ENCODE peak calls at places on chromosomes 11 and 22, in nine cellular contexts. M is heart left ventricle, N is prostate gland, T is sigmoid colon, V is adrenal gland, P is tibial nerve, Z is stomach, B is esophagus squamous epithelium, R is K562. D is an unnamed sample.
A peak's percentile ranks its signal among the peaks of the same experiment; 100 is the strongest.

GRCh38 chr11:396511-396947 is 2.5 kb downstream of the PKP3 start:
- DNase-seq in M (no peak), N (no peak), T (no peak), V (no peak), P (no peak), Z (no peak), B (no peak), R (no peak), D (peak; percentile 91)

GRCh38 chr22:43236401-43237166 is 49.6 kb upstream of the TTLL12 start:
- DNase-seq in M (peak; percentile 78), N (no peak), T (no peak), V (peak; percentile 94), P (no peak), Z (peak; percentile 66), B (no peak), R (no peak), D (no peak)

GRCh38 chr11:32396331-32396730 is 39.0 kb downstream of the WT1 start:
- DNase-seq in M (no peak), N (no peak), T (no peak), V (no peak), P (no peak), Z (no peak), B (no peak), R (no peak), D (no peak)

GRCh38 chr11:21933095-21933494 is 259.8 kb upstream of the ANO5 start:
- DNase-seq in M (no peak), N (no peak), T (no peak), V (no peak), P (no peak), Z (no peak), B (no peak), R (no peak), D (no peak)

GRCh38 chr22:27245056-27245455 is 556.5 kb downstream of the MN1 start:
- DNase-seq in M (no peak), N (no peak), T (no peak), V (no peak), P (no peak), Z (no peak), B (no peak), R (no peak), D (no peak)

GRCh38 chr22:42376721-42377177 is 55.5 kb downstream of the NFAM1 start:
- DNase-seq in M (peak; percentile 49), N (no peak), T (peak; percentile 92), V (peak; percentile 67), P (peak; percentile 73), Z (peak; percentile 29), B (no peak), R (peak; percentile 32), D (no peak)

GRCh38 chr11:88689548-88690240 is 352.2 kb upstream of the CTSC start:
- DNase-seq in M (no peak), N (no peak), T (no peak), V (no peak), P (no peak), Z (peak; percentile 27), B (no peak), R (no peak), D (no peak)

GRCh38 chr11:132590554-132590953 is 941.7 kb downstream of the OPCML start:
- DNase-seq in M (no peak), N (no peak), T (no peak), V (no peak), P (no peak), Z (no peak), B (no peak), R (no peak), D (no peak)

GRCh38 chr22:50312371-50312770 is 4.9 kb upstream of the PLXNB2 start:
- DNase-seq in M (no peak), N (no peak), T (no peak), V (no peak), P (no peak), Z (no peak), B (no peak), R (no peak), D (no peak)

GRCh38 chr22:22881116-22882032 is 6.2 kb upstream of the IGLL5 start:
- DNase-seq in M (no peak), N (no peak), T (no peak), V (no peak), P (no peak), Z (no peak), B (no peak), R (peak; percentile 55), D (no peak)

GRCh38 chr11:13875643-13876042 is 86.9 kb upstream of the SPON1 start:
- DNase-seq in M (no peak), N (no peak), T (no peak), V (no peak), P (no peak), Z (no peak), B (no peak), R (no peak), D (no peak)

GRCh38 chr11:62542750-62543567 is 3.6 kb downstream of the AHNAK start:
- DNase-seq in M (peak; percentile 89), N (peak; percentile 64), T (peak; percentile 94), V (peak; percentile 76), P (peak; percentile 79), Z (peak; percentile 80), B (no peak), R (peak; percentile 83), D (peak; percentile 56)

GRCh38 chr11:118319031-118319814 is 14.7 kb downstream of the CD3E start:
- DNase-seq in M (no peak), N (no peak), T (no peak), V (no peak), P (no peak), Z (no peak), B (no peak), R (no peak), D (no peak)

GRCh38 chr11:17314904-17315426 is 36.6 kb upstream of the NCR3LG1 start:
- DNase-seq in M (no peak), N (no peak), T (no peak), V (no peak), P (no peak), Z (no peak), B (no peak), R (no peak), D (no peak)

GRCh38 chr22:43448048-43448447 is 36.2 kb downstream of the MPPED1 start:
- DNase-seq in M (no peak), N (no peak), T (no peak), V (no peak), P (no peak), Z (no peak), B (no peak), R (no peak), D (no peak)

GRCh38 chr11:81165164-81165563 is 1568.5 kb downstream of the FAM181B start:
- DNase-seq in M (no peak), N (no peak), T (no peak), V (no peak), P (no peak), Z (no peak), B (no peak), R (no peak), D (no peak)

GRCh38 chr11:61497876-61498275 is 10.7 kb upstream of the LRRC10B start:
- DNase-seq in M (no peak), N (no peak), T (no peak), V (no peak), P (no peak), Z (no peak), B (no peak), R (no peak), D (no peak)

GRCh38 chr11:18384157-18384641 is 10.2 kb upstream of the LDHA start:
- DNase-seq in M (peak; percentile 64), N (peak; percentile 77), T (peak; percentile 90), V (peak; percentile 79), P (peak; percentile 80), Z (peak; percentile 63), B (no peak), R (peak; percentile 22), D (peak; percentile 45)

GRCh38 chr11:101914737-101915426 is at the start of gene CEP126:
- DNase-seq in M (peak; percentile 93), N (peak; percentile 89), T (peak; percentile 97), V (peak; percentile 95), P (peak; percentile 96), Z (peak; percentile 93), B (peak; percentile 68), R (peak; percentile 84), D (peak; percentile 53)
- TF ChIP-seq POLR2A in M (no peak), N (peak; percentile 28), T (peak; percentile 17), V (peak; percentile 57), P (peak; percentile 10), Z (no peak), B (no peak), R (no peak), D (no peak)

GRCh38 chr11:65170058-65170534 is at the start of gene SPDYC:
- DNase-seq in M (no peak), N (no peak), T (no peak), V (no peak), P (no peak), Z (no peak), B (no peak), R (peak; percentile 96), D (no peak)

GRCh38 chr11:65166893-65167292 is 3.1 kb upstream of the SPDYC start:
- DNase-seq in M (no peak), N (no peak), T (no peak), V (no peak), P (no peak), Z (no peak), B (no peak), R (no peak), D (no peak)

GRCh38 chr11:65169164-65169641 is 830 bp upstream of the SPDYC start:
- DNase-seq in M (no peak), N (no peak), T (no peak), V (no peak), P (no peak), Z (no peak), B (no peak), R (peak; percentile 36), D (peak; percentile 24)

GRCh38 chr11:65163684-65164083 is 6.3 kb upstream of the SPDYC start:
- DNase-seq in M (no peak), N (no peak), T (no peak), V (no peak), P (no peak), Z (no peak), B (no peak), R (no peak), D (no peak)

GRCh38 chr11:65165847-65166317 is 4.2 kb upstream of the SPDYC start:
- DNase-seq in M (no peak), N (no peak), T (no peak), V (no peak), P (peak; percentile 14), Z (no peak), B (no peak), R (no peak), D (no peak)
- TF ChIP-seq POLR2A in M (no peak), N (no peak), T (no peak), V (no peak), P (no peak), Z (no peak), B (no peak), R (no peak), D (no peak)

DNA sequence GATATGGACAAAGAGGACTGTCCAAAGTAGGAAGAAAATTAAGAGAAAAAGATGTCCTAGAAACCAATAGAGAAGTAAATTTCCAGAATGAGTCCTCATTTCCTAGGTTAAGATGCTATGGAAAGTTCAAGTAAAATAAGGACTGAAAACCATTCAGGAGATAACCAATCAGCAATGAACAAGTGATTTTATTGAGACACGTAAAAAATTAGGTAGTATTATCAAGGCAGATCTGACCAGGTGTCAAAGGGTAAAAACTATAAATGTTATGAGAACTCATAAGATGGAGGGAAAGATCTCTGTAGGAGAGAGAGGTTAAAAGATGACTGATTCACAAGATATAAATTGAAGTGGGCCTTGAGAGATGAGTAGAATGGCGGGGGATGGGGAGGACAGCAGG is 50.2 kb downstream of the SPATA19 start:
- DNase-seq in M (no peak), N (no peak), T (no peak), V (no peak), P (no peak), Z (no peak), B (no peak), R (no peak), D (no peak)
- TF ChIP-seq POLR2A in M (no peak), N (no peak), T (no peak), V (no peak), P (no peak), Z (no peak), B (no peak), R (no peak), D (no peak)

GRCh38 chr11:69601346-69601975 is 39.5 kb upstream of the CCND1 start:
- DNase-seq in M (no peak), N (no peak), T (no peak), V (no peak), P (no peak), Z (no peak), B (no peak), R (no peak), D (no peak)
- TF ChIP-seq POLR2A in M (no peak), N (no peak), T (no peak), V (no peak), P (no peak), Z (no peak), B (no peak), R (no peak), D (no peak)

D was measured in H54.